ENCODE peak calls at places on chromosomes 6 and 20, in seven cellular contexts. One of them, this sample, is unnamed.

GRCh38 chr6:134797400-134798113 is 152.3 kb downstream of the ALDH8A1 start:
- DNase-seq in PC-3: no peak
- DNase-seq in WTC11: no peak
- DNase-seq in chondrocyte: no peak
- DNase-seq in nephron progenitor cell: no peak
- DNase-seq in fibroblast of lung: no peak
- DNase-seq in osteocyte: no peak
- DNase-seq in this sample: no peak

GRCh38 chr6:149961728-149962425 is 1.9 kb upstream of the ULBP1 start:
- DNase-seq in PC-3: peak; percentile 25
- DNase-seq in WTC11: peak; percentile 64
- DNase-seq in chondrocyte: no peak
- DNase-seq in nephron progenitor cell: no peak
- DNase-seq in fibroblast of lung: no peak
- DNase-seq in osteocyte: no peak
- DNase-seq in this sample: peak; percentile 24

GRCh38 chr20:8903655-8904605 is 165.0 kb upstream of the PLCB4 start:
- DNase-seq in PC-3: peak; percentile 43
- DNase-seq in WTC11: no peak
- DNase-seq in chondrocyte: no peak
- DNase-seq in nephron progenitor cell: no peak
- DNase-seq in fibroblast of lung: no peak
- DNase-seq in osteocyte: no peak
- DNase-seq in this sample: no peak

GRCh38 chr20:62229667-62230066 is 8.7 kb upstream of the OSBPL2 start:
- DNase-seq in PC-3: no peak
- DNase-seq in WTC11: no peak
- DNase-seq in chondrocyte: no peak
- DNase-seq in nephron progenitor cell: no peak
- DNase-seq in fibroblast of lung: no peak
- DNase-seq in osteocyte: no peak
- DNase-seq in this sample: no peak

GRCh38 chr20:17210983-17211382 is 15.9 kb upstream of the PCSK2 start:
- DNase-seq in PC-3: peak; percentile 57
- DNase-seq in WTC11: no peak
- DNase-seq in chondrocyte: no peak
- DNase-seq in nephron progenitor cell: no peak
- DNase-seq in fibroblast of lung: peak; percentile 3
- DNase-seq in osteocyte: no peak
- DNase-seq in this sample: no peak

GRCh38 chr6:107819217-107819616 is 4.9 kb downstream of the SCML4 start:
- DNase-seq in PC-3: no peak
- DNase-seq in WTC11: no peak
- DNase-seq in chondrocyte: no peak
- DNase-seq in nephron progenitor cell: no peak
- DNase-seq in fibroblast of lung: no peak
- DNase-seq in osteocyte: peak; percentile 5
- DNase-seq in this sample: no peak

GRCh38 chr6:15268130-15268908 is 22.4 kb downstream of the JARID2 start:
- DNase-seq in PC-3: no peak
- DNase-seq in WTC11: peak; percentile 33
- DNase-seq in chondrocyte: no peak
- DNase-seq in nephron progenitor cell: no peak
- DNase-seq in fibroblast of lung: no peak
- DNase-seq in osteocyte: no peak
- DNase-seq in this sample: no peak

GRCh38 chr6:17410281-17410680 is 16.9 kb downstream of the CAP2 start:
- DNase-seq in PC-3: no peak
- DNase-seq in WTC11: no peak
- DNase-seq in chondrocyte: no peak
- DNase-seq in nephron progenitor cell: no peak
- DNase-seq in fibroblast of lung: no peak
- DNase-seq in osteocyte: no peak
- DNase-seq in this sample: no peak

GRCh38 chr6:157261606-157262005 is 61.7 kb downstream of the TMEM242 start:
- DNase-seq in PC-3: no peak
- DNase-seq in WTC11: no peak
- DNase-seq in chondrocyte: no peak
- DNase-seq in nephron progenitor cell: no peak
- DNase-seq in fibroblast of lung: no peak
- DNase-seq in osteocyte: no peak
- DNase-seq in this sample: no peak

GRCh38 chr6:44660561-44661220 is 273.2 kb downstream of the CDC5L start:
- DNase-seq in PC-3: no peak
- DNase-seq in WTC11: no peak
- DNase-seq in chondrocyte: no peak
- DNase-seq in nephron progenitor cell: no peak
- DNase-seq in fibroblast of lung: peak; percentile 95
- DNase-seq in osteocyte: no peak
- DNase-seq in this sample: no peak

GRCh38 chr6:119620846-119621570 is 271.4 kb upstream of the MAN1A1 start:
- DNase-seq in PC-3: peak; percentile 89
- DNase-seq in WTC11: no peak
- DNase-seq in chondrocyte: no peak
- DNase-seq in nephron progenitor cell: no peak
- DNase-seq in fibroblast of lung: peak; percentile 97
- DNase-seq in osteocyte: no peak
- DNase-seq in this sample: no peak

GRCh38 chr6:30570263-30570662 is 979 bp upstream of the ABCF1 start:
- DNase-seq in PC-3: no peak
- DNase-seq in WTC11: no peak
- DNase-seq in chondrocyte: no peak
- DNase-seq in nephron progenitor cell: no peak
- DNase-seq in fibroblast of lung: no peak
- DNase-seq in osteocyte: no peak
- DNase-seq in this sample: no peak

GRCh38 chr6:106163966-106164877 is 78.1 kb downstream of the PRDM1 start:
- DNase-seq in PC-3: no peak
- DNase-seq in WTC11: no peak
- DNase-seq in chondrocyte: no peak
- DNase-seq in nephron progenitor cell: no peak
- DNase-seq in fibroblast of lung: peak; percentile 84
- DNase-seq in osteocyte: no peak
- DNase-seq in this sample: peak; percentile 20

GRCh38 chr6:142740449-142740848 is 204.5 kb downstream of the HIVEP2 start:
- DNase-seq in PC-3: no peak
- DNase-seq in WTC11: no peak
- DNase-seq in chondrocyte: no peak
- DNase-seq in nephron progenitor cell: no peak
- DNase-seq in fibroblast of lung: peak; percentile 44
- DNase-seq in osteocyte: no peak
- DNase-seq in this sample: no peak

GRCh38 chr20:57762531-57763234 is 52.9 kb upstream of the PMEPA1 start:
- DNase-seq in PC-3: no peak
- DNase-seq in WTC11: no peak
- DNase-seq in chondrocyte: peak; percentile 35
- DNase-seq in nephron progenitor cell: no peak
- DNase-seq in fibroblast of lung: no peak
- DNase-seq in osteocyte: no peak
- DNase-seq in this sample: no peak

GRCh38 chr6:117494283-117494682 is 11.8 kb downstream of the DCBLD1 start:
- DNase-seq in PC-3: no peak
- DNase-seq in WTC11: no peak
- DNase-seq in chondrocyte: no peak
- DNase-seq in nephron progenitor cell: no peak
- DNase-seq in fibroblast of lung: no peak
- DNase-seq in osteocyte: no peak
- DNase-seq in this sample: no peak

GRCh38 chr6:91387290-91388062 is 800.6 kb upstream of the MAP3K7 start:
- DNase-seq in PC-3: no peak
- DNase-seq in WTC11: peak; percentile 71
- DNase-seq in chondrocyte: no peak
- DNase-seq in nephron progenitor cell: no peak
- DNase-seq in fibroblast of lung: no peak
- DNase-seq in osteocyte: no peak
- DNase-seq in this sample: no peak

GRCh38 chr6:105452924-105453756 is 50.3 kb upstream of the PREP start:
- DNase-seq in PC-3: no peak
- DNase-seq in WTC11: no peak
- DNase-seq in chondrocyte: no peak
- DNase-seq in nephron progenitor cell: no peak
- DNase-seq in fibroblast of lung: no peak
- DNase-seq in osteocyte: no peak
- DNase-seq in this sample: no peak

GRCh38 chr20:4550740-4551139 is 171.0 kb upstream of the PRND start:
- DNase-seq in PC-3: peak; percentile 95
- DNase-seq in WTC11: no peak
- DNase-seq in chondrocyte: no peak
- DNase-seq in nephron progenitor cell: no peak
- DNase-seq in fibroblast of lung: peak; percentile 51
- DNase-seq in osteocyte: no peak
- DNase-seq in this sample: no peak

GRCh38 chr6:130032758-130033323 is 14.5 kb downstream of the L3MBTL3 start:
- DNase-seq in PC-3: no peak
- DNase-seq in WTC11: no peak
- DNase-seq in chondrocyte: no peak
- DNase-seq in nephron progenitor cell: no peak
- DNase-seq in fibroblast of lung: no peak
- DNase-seq in osteocyte: no peak
- DNase-seq in this sample: no peak

GRCh38 chr20:62064788-62065668 is 653 bp downstream of the TAF4 start:
- DNase-seq in PC-3: no peak
- DNase-seq in WTC11: no peak
- DNase-seq in chondrocyte: peak; percentile 46
- DNase-seq in nephron progenitor cell: peak; percentile 61
- DNase-seq in fibroblast of lung: no peak
- DNase-seq in osteocyte: no peak
- DNase-seq in this sample: no peak

GRCh38 chr6:30169658-30170614 is 6.6 kb downstream of the TRIM15 start:
- DNase-seq in PC-3: peak; percentile 78
- DNase-seq in WTC11: no peak
- DNase-seq in chondrocyte: no peak
- DNase-seq in nephron progenitor cell: no peak
- DNase-seq in fibroblast of lung: peak; percentile 36
- DNase-seq in osteocyte: no peak
- DNase-seq in this sample: no peak

GRCh38 chr20:31819083-31819784 is at the start of gene MYLK2:
- DNase-seq in PC-3: no peak
- DNase-seq in WTC11: no peak
- DNase-seq in chondrocyte: peak; percentile 80
- DNase-seq in nephron progenitor cell: no peak
- DNase-seq in fibroblast of lung: no peak
- DNase-seq in osteocyte: no peak
- DNase-seq in this sample: no peak

GRCh38 chr20:45157977-45158376 is 16.7 kb upstream of the PI3 start:
- DNase-seq in PC-3: peak; percentile 96
- DNase-seq in WTC11: no peak
- DNase-seq in chondrocyte: no peak
- DNase-seq in nephron progenitor cell: no peak
- DNase-seq in fibroblast of lung: peak; percentile 85
- DNase-seq in osteocyte: no peak
- DNase-seq in this sample: no peak

DNA sequence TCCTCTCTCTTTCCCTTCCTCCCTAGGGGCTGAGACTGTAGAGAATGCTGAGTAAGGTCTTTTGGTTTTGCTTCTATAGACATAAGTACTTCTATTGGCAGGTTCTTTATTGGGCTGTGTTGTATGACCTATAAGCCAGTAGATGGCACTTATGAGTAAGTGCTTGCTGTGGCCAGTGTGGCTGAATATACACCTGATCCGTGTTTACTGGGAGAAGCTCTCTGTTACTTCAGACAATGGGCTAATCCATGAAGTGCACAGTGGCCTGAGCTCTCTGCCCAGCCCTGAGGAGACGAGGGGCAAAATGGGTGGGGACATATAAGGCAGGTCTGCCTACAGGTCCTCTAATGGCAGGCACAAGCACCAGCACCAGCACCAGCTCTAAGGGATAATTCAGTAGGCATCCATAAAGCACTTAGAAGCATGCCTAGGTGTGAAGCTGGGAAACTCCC is 610.3 kb downstream of the RNF144B start:
- DNase-seq in PC-3: peak; percentile 79
- DNase-seq in WTC11: peak; percentile 11
- DNase-seq in chondrocyte: no peak
- DNase-seq in nephron progenitor cell: peak; percentile 5
- DNase-seq in fibroblast of lung: peak; percentile 58
- DNase-seq in osteocyte: no peak
- DNase-seq in this sample: no peak
- TF ChIP-seq CTCF in PC-3: peak; percentile 86
- TF ChIP-seq CTCF in WTC11: peak; percentile 51
- TF ChIP-seq CTCF in chondrocyte: peak; percentile 79
- TF ChIP-seq CTCF in nephron progenitor cell: peak; percentile 64
- TF ChIP-seq CTCF in fibroblast of lung: peak; percentile 36
- TF ChIP-seq CTCF in osteocyte: peak; percentile 62
- TF ChIP-seq CTCF in this sample: peak; percentile 71

DNA sequence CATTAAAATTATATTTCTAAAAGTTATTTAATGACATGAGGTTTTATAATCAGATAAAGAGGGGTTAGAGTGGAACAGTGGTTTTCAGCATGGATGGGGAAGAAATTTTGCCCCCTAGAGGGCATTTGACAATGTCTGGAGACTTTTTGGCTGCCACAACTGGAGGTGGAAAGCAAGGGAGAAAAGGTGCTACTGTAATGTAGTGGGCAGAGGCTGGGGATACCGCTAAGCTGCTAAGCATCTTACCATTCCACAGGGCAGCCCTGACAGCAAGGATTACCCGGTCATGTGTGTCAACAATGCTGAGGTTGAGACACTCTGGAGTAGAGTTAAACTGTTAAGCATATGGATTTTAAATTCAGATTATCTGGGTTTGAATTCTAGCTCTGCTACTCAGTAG is 52.9 kb upstream of the FABP7 start:
- DNase-seq in PC-3: peak; percentile 47
- DNase-seq in WTC11: peak; percentile 18
- DNase-seq in chondrocyte: no peak
- DNase-seq in nephron progenitor cell: peak; percentile 10
- DNase-seq in fibroblast of lung: no peak
- DNase-seq in osteocyte: no peak
- DNase-seq in this sample: no peak
- TF ChIP-seq CTCF in PC-3: peak; percentile 65
- TF ChIP-seq CTCF in WTC11: peak; percentile 46
- TF ChIP-seq CTCF in chondrocyte: peak; percentile 75
- TF ChIP-seq CTCF in nephron progenitor cell: peak; percentile 43
- TF ChIP-seq CTCF in fibroblast of lung: peak; percentile 64
- TF ChIP-seq CTCF in osteocyte: peak; percentile 54
- TF ChIP-seq CTCF in this sample: peak; percentile 71

GRCh38 chr20:19802492-19803158 is 44.6 kb downstream of the RIN2 start:
- DNase-seq in PC-3: peak; percentile 87
- DNase-seq in WTC11: peak; percentile 30
- DNase-seq in chondrocyte: no peak
- DNase-seq in nephron progenitor cell: no peak
- DNase-seq in fibroblast of lung: peak; percentile 56
- DNase-seq in osteocyte: no peak
- DNase-seq in this sample: no peak
- TF ChIP-seq CTCF in PC-3: peak; percentile 84
- TF ChIP-seq CTCF in WTC11: no peak
- TF ChIP-seq CTCF in chondrocyte: peak; percentile 64
- TF ChIP-seq CTCF in nephron progenitor cell: no peak
- TF ChIP-seq CTCF in fibroblast of lung: no peak
- TF ChIP-seq CTCF in osteocyte: peak; percentile 18
- TF ChIP-seq CTCF in this sample: no peak

DNA sequence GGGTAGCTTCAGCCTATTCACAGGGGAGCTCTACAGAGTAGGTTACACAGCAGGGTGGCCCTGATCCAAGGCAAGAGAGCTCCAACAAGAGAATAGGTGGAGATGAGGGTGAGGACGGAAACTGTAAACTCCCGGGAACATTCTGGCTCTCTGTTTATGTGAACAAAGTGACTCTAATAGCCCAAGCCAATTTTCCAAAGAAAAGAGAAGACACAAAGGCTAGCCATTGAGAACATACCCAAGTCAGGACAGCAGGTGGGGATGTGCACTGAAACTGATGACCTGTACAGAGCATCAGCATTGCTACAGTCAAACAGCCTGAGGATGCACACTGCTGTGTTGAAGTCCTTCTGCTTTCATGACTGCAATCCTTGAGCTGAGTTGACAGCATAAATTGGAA is 136.0 kb upstream of the TOP1 start:
- DNase-seq in PC-3: peak; percentile 34
- DNase-seq in WTC11: no peak
- DNase-seq in chondrocyte: no peak
- DNase-seq in nephron progenitor cell: no peak
- DNase-seq in fibroblast of lung: no peak
- DNase-seq in osteocyte: no peak
- DNase-seq in this sample: no peak
- TF ChIP-seq CTCF in PC-3: peak; percentile 32
- TF ChIP-seq CTCF in WTC11: no peak
- TF ChIP-seq CTCF in chondrocyte: no peak
- TF ChIP-seq CTCF in nephron progenitor cell: no peak
- TF ChIP-seq CTCF in fibroblast of lung: no peak
- TF ChIP-seq CTCF in osteocyte: no peak
- TF ChIP-seq CTCF in this sample: no peak